ENCODE peak calls at places on chromosomes 7 and 10, in six cellular contexts. L is endodermal cell, D is OCI-LY7, O is breast epithelium, U is cardiac fibroblast, S is heart left ventricle. I is an unnamed sample.

GRCh38 chr7:79436378-79436777 is 17.1 kb downstream of the MAGI2 start:
- DNase-seq in D (no peak), U (peak; percentile 45), S (no peak), L (no peak), O (no peak), I (peak; percentile 54)

GRCh38 chr7:25148772-25149575 is 23.9 kb upstream of the CYCS start:
- DNase-seq in O (no peak), S (no peak), D (peak; percentile 8), U (no peak), L (peak; percentile 61), I (no peak)

GRCh38 chr7:151400626-151401315 is 9.1 kb downstream of the WDR86 start:
- DNase-seq in O (no peak), U (no peak), L (peak; percentile 33), S (no peak), D (peak; percentile 79), I (no peak)

GRCh38 chr10:16993186-16993585 is 136.4 kb downstream of the CUBN start:
- DNase-seq in O (no peak), S (no peak), U (no peak), L (no peak), D (no peak), I (no peak)

GRCh38 chr10:46254467-46254866 is 32.3 kb upstream of the ANTXRL start:
- DNase-seq in U (no peak), D (no peak), O (no peak), S (no peak), L (no peak), I (no peak)

GRCh38 chr10:30701471-30702173 is 72.1 kb upstream of the LYZL2 start:
- DNase-seq in L (no peak), U (peak; percentile 75), O (no peak), D (peak; percentile 87), S (no peak), I (peak; percentile 82)

GRCh38 chr7:91196058-91196457 is 68.2 kb upstream of the FZD1 start:
- DNase-seq in L (no peak), S (no peak), U (no peak), D (no peak), O (no peak), I (no peak)

GRCh38 chr7:69645683-69646082 is 47.4 kb downstream of the AUTS2 start:
- DNase-seq in D (no peak), S (no peak), U (no peak), O (no peak), L (peak; percentile 84), I (no peak)

GRCh38 chr10:79250259-79250658 is 97.0 kb upstream of the PPIF start:
- DNase-seq in L (no peak), U (no peak), D (peak; percentile 66), S (peak; percentile 57), O (no peak), I (no peak)

GRCh38 chr10:20694296-20694695 is 202.8 kb downstream of the NEBL start:
- DNase-seq in D (no peak), S (no peak), O (no peak), U (no peak), L (no peak), I (no peak)

GRCh38 chr10:77925795-77926565 is 575 bp downstream of the DLG5 start:
- DNase-seq in O (peak; percentile 75), D (no peak), U (peak; percentile 36), L (peak; percentile 87), S (peak; percentile 50), I (peak; percentile 36)

GRCh38 chr7:130758429-130759056 is 24.5 kb upstream of the KLF14 start:
- DNase-seq in O (no peak), L (no peak), U (peak; percentile 77), S (no peak), D (peak; percentile 60), I (peak; percentile 73)

GRCh38 chr7:151954866-151955820 is 1.1 kb upstream of the GALNTL5 start:
- DNase-seq in L (peak; percentile 63), O (no peak), U (peak; percentile 68), D (no peak), S (peak; percentile 43), I (peak; percentile 29)

GRCh38 chr10:27360581-27361172 is 120.1 kb upstream of the ACBD5 start:
- DNase-seq in L (peak; percentile 92), O (peak; percentile 76), S (peak; percentile 67), D (peak; percentile 80), U (peak; percentile 82), I (peak; percentile 73)

GRCh38 chr10:46553238-46554049 is 3.0 kb downstream of the GPRIN2 start:
- DNase-seq in S (peak; percentile 31), U (no peak), L (peak; percentile 41), O (peak; percentile 49), D (no peak), I (no peak)

GRCh38 chr10:25176421-25176968 is 1.7 kb downstream of the GPR158 start:
- DNase-seq in U (no peak), D (no peak), S (no peak), O (no peak), L (peak; percentile 82), I (no peak)

GRCh38 chr10:132397671-132398565 is 918 bp downstream of the PWWP2B start:
- DNase-seq in U (peak; percentile 67), O (no peak), S (peak; percentile 73), D (peak; percentile 48), L (no peak), I (peak; percentile 58)

GRCh38 chr7:741850-742249 is 14.8 kb upstream of the PRKAR1B start:
- DNase-seq in U (no peak), S (no peak), O (peak; percentile 40), L (no peak), D (no peak), I (no peak)

GRCh38 chr7:5546626-5547025 is 123.0 kb upstream of the TNRC18 start:
- DNase-seq in S (peak; percentile 47), D (no peak), O (no peak), U (no peak), L (peak; percentile 42), I (no peak)

GRCh38 chr10:130990536-130990935 is 321.0 kb downstream of the TCERG1L start:
- DNase-seq in D (no peak), L (no peak), U (no peak), O (no peak), S (no peak), I (no peak)

GRCh38 chr7:47568569-47568968 is 13.3 kb downstream of the TNS3 start:
- DNase-seq in S (no peak), U (no peak), L (no peak), D (no peak), O (no peak), I (no peak)

GRCh38 chr7:129501760-129502707 is at the start of gene SMKR1:
- DNase-seq in O (peak; percentile 63), S (peak; percentile 62), D (peak; percentile 80), U (peak; percentile 36), L (peak; percentile 83), I (peak; percentile 51)

DNA sequence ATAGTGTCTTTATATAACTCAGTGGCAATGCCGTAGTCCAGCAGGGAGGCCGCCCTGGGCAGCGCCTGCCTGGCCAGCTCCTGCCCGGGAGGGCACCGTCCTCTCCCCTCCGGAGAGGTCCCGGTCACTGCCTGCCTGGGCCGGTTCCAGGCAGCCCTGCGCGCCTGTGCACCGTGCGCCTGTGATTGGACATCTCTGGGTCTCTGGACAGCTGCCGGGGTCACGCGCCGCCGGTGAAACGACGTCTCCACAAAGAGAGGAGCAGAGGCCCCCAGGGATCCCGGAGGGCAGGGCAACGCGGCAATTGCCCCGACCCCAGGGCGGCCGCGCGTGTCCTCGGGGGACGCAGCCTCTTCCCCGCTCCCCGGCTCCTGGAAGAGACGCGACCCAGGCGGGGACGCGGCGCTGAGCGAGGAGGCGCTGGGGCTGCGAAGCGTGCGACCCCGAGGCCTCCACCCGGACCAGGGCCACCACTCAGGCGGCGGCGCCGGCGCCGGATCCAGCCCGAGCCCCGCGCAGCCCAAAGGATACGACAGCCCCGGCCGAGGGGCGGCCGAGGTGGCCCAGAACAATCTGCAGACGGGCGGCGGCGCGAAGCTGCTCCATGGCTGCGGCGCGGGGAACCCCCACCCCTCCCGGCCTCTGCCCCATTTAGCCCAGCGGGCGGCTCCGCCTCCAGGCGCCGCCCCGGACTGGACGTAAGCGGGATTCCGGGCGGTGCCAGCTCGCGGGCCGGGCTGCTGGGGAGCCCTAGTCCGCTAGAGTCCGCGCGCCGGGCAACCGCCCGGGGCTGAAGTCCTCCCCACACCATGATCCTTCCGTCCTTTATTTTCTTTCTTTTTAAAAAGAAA is at the start of gene PHYH:
- DNase-seq in D (peak; percentile 75), S (peak; percentile 94), U (peak; percentile 81), O (peak; percentile 84), L (peak; percentile 93), I (peak; percentile 84)
- TF ChIP-seq CTCF in D (no peak), S (no peak), U (no peak), O (no peak), L (no peak), I (no peak)

GRCh38 chr7:142857625-142858024 is 2.7 kb downstream of the EPHB6 start:
- DNase-seq in L (no peak), D (no peak), O (no peak), U (no peak), S (no peak), I (no peak)
- H3K4me3 ChIP-seq in L (no peak overlapping the region), D (no peak overlapping the region), O (no peak overlapping the region), U (no peak overlapping the region), S (no peak overlapping the region), I (no peak overlapping the region)

GRCh38 chr7:1912472-1913289 is 242.6 kb downstream of the ELFN1 start:
- DNase-seq in O (no peak), S (peak; percentile 55), L (no peak), U (peak; percentile 92), D (no peak), I (peak; percentile 91)
- TF ChIP-seq CTCF in O (no peak), S (no peak), L (no peak), U (peak; percentile 63), D (no peak), I (peak; percentile 52)

GRCh38 chr10:42753126-42753506 is 29.5 kb upstream of the BMS1 start:
- DNase-seq in O (no peak), L (peak; percentile 97), U (peak; percentile 75), D (no peak), S (peak; percentile 77), I (peak; percentile 75)
- H3K4me3 ChIP-seq in O (peak overlapping the region; percentile 83), L (peak overlapping the region; percentile 68), U (peak overlapping the region; percentile 45), D (no peak overlapping the region), S (peak overlapping the region; percentile 43), I (peak overlapping the region; percentile 59)

GRCh38 chr7:155602156-155602555 is 42.3 kb upstream of the RBM33 start:
- DNase-seq in L (no peak), D (no peak), O (no peak), S (no peak), U (no peak), I (no peak)

GRCh38 chr7:155594961-155595366 is 48.6 kb upstream of the CNPY1 start:
- DNase-seq in O (no peak), S (no peak), L (peak; percentile 84), D (no peak), U (no peak), I (no peak)

GRCh38 chr7:155602750-155603149 is 41.7 kb upstream of the RBM33 start:
- DNase-seq in D (peak; percentile 22), U (no peak), S (no peak), L (no peak), O (no peak), I (no peak)

GRCh38 chr7:155597753-155598140 is 46.7 kb upstream of the RBM33 start:
- DNase-seq in S (no peak), U (peak; percentile 9), O (no peak), D (no peak), L (no peak), I (no peak)

DNA sequence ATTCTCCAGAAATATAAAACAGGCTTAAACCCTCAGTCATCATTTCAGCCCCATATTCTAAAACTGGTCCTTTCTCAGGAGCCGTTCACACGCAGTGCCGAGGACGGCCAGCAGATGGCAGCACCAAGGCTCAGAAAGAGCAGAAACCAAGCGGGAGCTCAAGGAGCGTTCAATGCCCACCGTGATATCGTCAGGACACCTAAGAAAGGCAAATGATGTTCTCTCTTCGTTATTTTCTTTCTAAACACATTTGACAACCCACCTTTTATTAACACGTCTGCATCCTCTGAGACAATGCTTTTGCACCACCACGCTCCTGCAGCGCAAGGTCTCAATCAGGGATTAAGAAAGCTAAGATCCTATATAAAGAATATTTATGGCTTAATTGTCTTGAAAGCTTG is 45.7 kb upstream of the RBM33 start:
- DNase-seq in U (peak; percentile 79), S (peak; percentile 75), D (peak; percentile 83), O (peak; percentile 74), L (peak; percentile 96), I (peak; percentile 68)
- TF ChIP-seq CTCF in U (peak; percentile 98), S (peak; percentile 98), D (peak; percentile 99), O (peak; percentile 82), L (peak; percentile 98), I (peak; percentile 98)

I was measured in fibroblast of villous mesenchyme.